ENCODE peak calls at places on chromosome 18, in eight cellular contexts. One of them, this sample, is unnamed.

GRCh38 chr18:33440384-33441043 is at the start of gene CCDC178:
- DNase-seq in A172: no peak
- DNase-seq in activated naive CD8-positive, alpha-beta T cell treated with anti-CD3 and anti-CD28 coated beads, Interleukin-2, amount 50 U/mL, for 24 hours: no peak
- DNase-seq in AG20443: peak
- DNase-seq in cardiac septum: no peak
- DNase-seq in Daoy: peak
- DNase-seq in NB4: no peak
- DNase-seq in endodermal cell: peak
- DNase-seq in this sample: no peak

GRCh38 chr18:79516441-79516931 is 120.8 kb downstream of the NFATC1 start:
- DNase-seq in cardiac septum: no peak
- DNase-seq in endodermal cell: peak
- DNase-seq in A172: no peak
- DNase-seq in AG20443: no peak
- DNase-seq in Daoy: no peak
- DNase-seq in activated naive CD8-positive, alpha-beta T cell treated with anti-CD3 and anti-CD28 coated beads, Interleukin-2, amount 50 U/mL, for 24 hours: no peak
- DNase-seq in NB4: no peak
- DNase-seq in this sample: no peak

GRCh38 chr18:68494802-68495560 is 219.9 kb downstream of the TMX3 start:
- DNase-seq in cardiac septum: no peak
- DNase-seq in A172: peak
- DNase-seq in activated naive CD8-positive, alpha-beta T cell treated with anti-CD3 and anti-CD28 coated beads, Interleukin-2, amount 50 U/mL, for 24 hours: no peak
- DNase-seq in Daoy: no peak
- DNase-seq in endodermal cell: no peak
- DNase-seq in AG20443: peak
- DNase-seq in NB4: no peak
- DNase-seq in this sample: no peak

GRCh38 chr18:55047546-55047945 is 88.3 kb upstream of the CCDC68 start:
- DNase-seq in A172: no peak
- DNase-seq in NB4: no peak
- DNase-seq in cardiac septum: no peak
- DNase-seq in AG20443: no peak
- DNase-seq in endodermal cell: no peak
- DNase-seq in activated naive CD8-positive, alpha-beta T cell treated with anti-CD3 and anti-CD28 coated beads, Interleukin-2, amount 50 U/mL, for 24 hours: no peak
- DNase-seq in Daoy: no peak
- DNase-seq in this sample: no peak

GRCh38 chr18:21851327-21851961 is 110.9 kb downstream of the MIB1 start:
- DNase-seq in A172: no peak
- DNase-seq in NB4: peak
- DNase-seq in endodermal cell: no peak
- DNase-seq in activated naive CD8-positive, alpha-beta T cell treated with anti-CD3 and anti-CD28 coated beads, Interleukin-2, amount 50 U/mL, for 24 hours: no peak
- DNase-seq in Daoy: no peak
- DNase-seq in cardiac septum: no peak
- DNase-seq in AG20443: peak
- DNase-seq in this sample: no peak

GRCh38 chr18:79540161-79540913 is 139.3 kb upstream of the CTDP1 start:
- DNase-seq in A172: no peak
- DNase-seq in AG20443: no peak
- DNase-seq in activated naive CD8-positive, alpha-beta T cell treated with anti-CD3 and anti-CD28 coated beads, Interleukin-2, amount 50 U/mL, for 24 hours: no peak
- DNase-seq in endodermal cell: peak
- DNase-seq in Daoy: no peak
- DNase-seq in cardiac septum: no peak
- DNase-seq in NB4: no peak
- DNase-seq in this sample: no peak

GRCh38 chr18:46293699-46294300 is 189.6 kb downstream of the HAUS1 start:
- DNase-seq in activated naive CD8-positive, alpha-beta T cell treated with anti-CD3 and anti-CD28 coated beads, Interleukin-2, amount 50 U/mL, for 24 hours: no peak
- DNase-seq in A172: no peak
- DNase-seq in Daoy: no peak
- DNase-seq in cardiac septum: peak
- DNase-seq in NB4: no peak
- DNase-seq in endodermal cell: peak
- DNase-seq in AG20443: no peak
- DNase-seq in this sample: no peak

GRCh38 chr18:60200558-60200957 is 172.0 kb downstream of the MC4R start:
- DNase-seq in Daoy: no peak
- DNase-seq in activated naive CD8-positive, alpha-beta T cell treated with anti-CD3 and anti-CD28 coated beads, Interleukin-2, amount 50 U/mL, for 24 hours: no peak
- DNase-seq in cardiac septum: no peak
- DNase-seq in AG20443: no peak
- DNase-seq in A172: no peak
- DNase-seq in endodermal cell: no peak
- DNase-seq in NB4: no peak
- DNase-seq in this sample: no peak

GRCh38 chr18:51522821-51523220 is 325.3 kb upstream of the MEX3C start:
- DNase-seq in NB4: no peak
- DNase-seq in A172: peak
- DNase-seq in Daoy: no peak
- DNase-seq in cardiac septum: no peak
- DNase-seq in activated naive CD8-positive, alpha-beta T cell treated with anti-CD3 and anti-CD28 coated beads, Interleukin-2, amount 50 U/mL, for 24 hours: no peak
- DNase-seq in AG20443: no peak
- DNase-seq in endodermal cell: no peak
- DNase-seq in this sample: no peak

GRCh38 chr18:58497845-58498244 is 131.0 kb downstream of the ALPK2 start:
- DNase-seq in activated naive CD8-positive, alpha-beta T cell treated with anti-CD3 and anti-CD28 coated beads, Interleukin-2, amount 50 U/mL, for 24 hours: no peak
- DNase-seq in AG20443: no peak
- DNase-seq in A172: no peak
- DNase-seq in Daoy: peak
- DNase-seq in cardiac septum: no peak
- DNase-seq in NB4: no peak
- DNase-seq in endodermal cell: no peak
- DNase-seq in this sample: no peak

GRCh38 chr18:80009661-80010550 is 21.5 kb upstream of the TXNL4A start:
- DNase-seq in NB4: peak
- DNase-seq in Daoy: peak
- DNase-seq in A172: peak
- DNase-seq in cardiac septum: peak
- DNase-seq in AG20443: peak
- DNase-seq in activated naive CD8-positive, alpha-beta T cell treated with anti-CD3 and anti-CD28 coated beads, Interleukin-2, amount 50 U/mL, for 24 hours: no peak
- DNase-seq in endodermal cell: no peak
- DNase-seq in this sample: peak

GRCh38 chr18:8322486-8322885 is 286.8 kb upstream of the RAB12 start:
- DNase-seq in cardiac septum: no peak
- DNase-seq in activated naive CD8-positive, alpha-beta T cell treated with anti-CD3 and anti-CD28 coated beads, Interleukin-2, amount 50 U/mL, for 24 hours: no peak
- DNase-seq in endodermal cell: no peak
- DNase-seq in AG20443: no peak
- DNase-seq in Daoy: no peak
- DNase-seq in A172: no peak
- DNase-seq in NB4: no peak
- DNase-seq in this sample: no peak

GRCh38 chr18:22253156-22253555 is 83.8 kb downstream of the GATA6 start:
- DNase-seq in endodermal cell: no peak
- DNase-seq in NB4: no peak
- DNase-seq in Daoy: no peak
- DNase-seq in A172: no peak
- DNase-seq in activated naive CD8-positive, alpha-beta T cell treated with anti-CD3 and anti-CD28 coated beads, Interleukin-2, amount 50 U/mL, for 24 hours: no peak
- DNase-seq in AG20443: no peak
- DNase-seq in cardiac septum: no peak
- DNase-seq in this sample: no peak

GRCh38 chr18:45254683-45255082 is 360.6 kb upstream of the SLC14A2 start:
- DNase-seq in endodermal cell: no peak
- DNase-seq in activated naive CD8-positive, alpha-beta T cell treated with anti-CD3 and anti-CD28 coated beads, Interleukin-2, amount 50 U/mL, for 24 hours: no peak
- DNase-seq in cardiac septum: no peak
- DNase-seq in NB4: no peak
- DNase-seq in A172: no peak
- DNase-seq in Daoy: no peak
- DNase-seq in AG20443: peak
- DNase-seq in this sample: no peak

GRCh38 chr18:54636217-54636616 is 45.2 kb downstream of the DYNAP start:
- DNase-seq in Daoy: no peak
- DNase-seq in endodermal cell: no peak
- DNase-seq in A172: no peak
- DNase-seq in NB4: no peak
- DNase-seq in activated naive CD8-positive, alpha-beta T cell treated with anti-CD3 and anti-CD28 coated beads, Interleukin-2, amount 50 U/mL, for 24 hours: no peak
- DNase-seq in AG20443: no peak
- DNase-seq in cardiac septum: no peak
- DNase-seq in this sample: no peak

GRCh38 chr18:46474487-46475366 is 182.3 kb downstream of the LOXHD1 start:
- DNase-seq in NB4: no peak
- DNase-seq in endodermal cell: no peak
- DNase-seq in AG20443: no peak
- DNase-seq in cardiac septum: no peak
- DNase-seq in Daoy: no peak
- DNase-seq in A172: no peak
- DNase-seq in activated naive CD8-positive, alpha-beta T cell treated with anti-CD3 and anti-CD28 coated beads, Interleukin-2, amount 50 U/mL, for 24 hours: no peak
- DNase-seq in this sample: no peak

GRCh38 chr18:9719421-9719981 is 11.4 kb downstream of the RAB31 start:
- DNase-seq in AG20443: peak
- DNase-seq in Daoy: peak
- DNase-seq in activated naive CD8-positive, alpha-beta T cell treated with anti-CD3 and anti-CD28 coated beads, Interleukin-2, amount 50 U/mL, for 24 hours: no peak
- DNase-seq in A172: peak
- DNase-seq in cardiac septum: no peak
- DNase-seq in NB4: no peak
- DNase-seq in endodermal cell: no peak
- DNase-seq in this sample: peak

GRCh38 chr18:79540914-79541301 is 138.7 kb upstream of the CTDP1 start:
- DNase-seq in endodermal cell: peak
- DNase-seq in AG20443: no peak
- DNase-seq in NB4: no peak
- DNase-seq in activated naive CD8-positive, alpha-beta T cell treated with anti-CD3 and anti-CD28 coated beads, Interleukin-2, amount 50 U/mL, for 24 hours: no peak
- DNase-seq in Daoy: no peak
- DNase-seq in cardiac septum: no peak
- DNase-seq in A172: no peak
- DNase-seq in this sample: no peak

GRCh38 chr18:13437801-13438506 is 219.4 kb downstream of the LDLRAD4 start:
- DNase-seq in A172: no peak
- DNase-seq in NB4: no peak
- DNase-seq in AG20443: no peak
- DNase-seq in endodermal cell: no peak
- DNase-seq in cardiac septum: no peak
- DNase-seq in Daoy: no peak
- DNase-seq in activated naive CD8-positive, alpha-beta T cell treated with anti-CD3 and anti-CD28 coated beads, Interleukin-2, amount 50 U/mL, for 24 hours: peak
- DNase-seq in this sample: peak

GRCh38 chr18:59715966-59716369 is 18.7 kb upstream of the CCBE1 start:
- DNase-seq in cardiac septum: no peak
- DNase-seq in activated naive CD8-positive, alpha-beta T cell treated with anti-CD3 and anti-CD28 coated beads, Interleukin-2, amount 50 U/mL, for 24 hours: no peak
- DNase-seq in NB4: no peak
- DNase-seq in AG20443: peak
- DNase-seq in endodermal cell: no peak
- DNase-seq in Daoy: peak
- DNase-seq in A172: peak
- DNase-seq in this sample: peak

GRCh38 chr18:39558658-39559057 is 1993.1 kb upstream of the CELF4 start:
- DNase-seq in activated naive CD8-positive, alpha-beta T cell treated with anti-CD3 and anti-CD28 coated beads, Interleukin-2, amount 50 U/mL, for 24 hours: no peak
- DNase-seq in endodermal cell: no peak
- DNase-seq in A172: no peak
- DNase-seq in Daoy: no peak
- DNase-seq in AG20443: no peak
- DNase-seq in NB4: no peak
- DNase-seq in cardiac septum: no peak
- DNase-seq in this sample: no peak

GRCh38 chr18:13232060-13232917 is 13.7 kb downstream of the LDLRAD4 start:
- DNase-seq in AG20443: no peak
- DNase-seq in endodermal cell: no peak
- DNase-seq in A172: no peak
- DNase-seq in Daoy: no peak
- DNase-seq in cardiac septum: no peak
- DNase-seq in activated naive CD8-positive, alpha-beta T cell treated with anti-CD3 and anti-CD28 coated beads, Interleukin-2, amount 50 U/mL, for 24 hours: no peak
- DNase-seq in NB4: no peak
- DNase-seq in this sample: no peak

GRCh38 chr18:63465059-63465458 is 11.7 kb upstream of the SERPINB5 start:
- DNase-seq in cardiac septum: no peak
- DNase-seq in NB4: no peak
- DNase-seq in activated naive CD8-positive, alpha-beta T cell treated with anti-CD3 and anti-CD28 coated beads, Interleukin-2, amount 50 U/mL, for 24 hours: no peak
- DNase-seq in A172: no peak
- DNase-seq in endodermal cell: no peak
- DNase-seq in Daoy: no peak
- DNase-seq in AG20443: no peak
- DNase-seq in this sample: no peak

GRCh38 chr18:10047237-10047636 is 133.4 kb downstream of the VAPA start:
- DNase-seq in AG20443: peak
- DNase-seq in endodermal cell: no peak
- DNase-seq in cardiac septum: no peak
- DNase-seq in NB4: no peak
- DNase-seq in Daoy: peak
- DNase-seq in activated naive CD8-positive, alpha-beta T cell treated with anti-CD3 and anti-CD28 coated beads, Interleukin-2, amount 50 U/mL, for 24 hours: no peak
- DNase-seq in A172: peak
- DNase-seq in this sample: no peak

GRCh38 chr18:79377187-79377891 is 18.4 kb upstream of the NFATC1 start:
- DNase-seq in A172: no peak
- DNase-seq in NB4: no peak
- DNase-seq in Daoy: no peak
- DNase-seq in endodermal cell: no peak
- DNase-seq in activated naive CD8-positive, alpha-beta T cell treated with anti-CD3 and anti-CD28 coated beads, Interleukin-2, amount 50 U/mL, for 24 hours: no peak
- DNase-seq in AG20443: no peak
- DNase-seq in cardiac septum: peak
- DNase-seq in this sample: no peak

GRCh38 chr18:32549248-32549842 is 78.7 kb upstream of the GAREM1 start:
- DNase-seq in A172: peak
- DNase-seq in NB4: peak
- DNase-seq in endodermal cell: peak
- DNase-seq in activated naive CD8-positive, alpha-beta T cell treated with anti-CD3 and anti-CD28 coated beads, Interleukin-2, amount 50 U/mL, for 24 hours: peak
- DNase-seq in AG20443: peak
- DNase-seq in Daoy: peak
- DNase-seq in cardiac septum: no peak
- DNase-seq in this sample: no peak

GRCh38 chr18:12990128-12990485 is 1.1 kb upstream of the CEP192 start:
- DNase-seq in endodermal cell: no peak
- DNase-seq in AG20443: no peak
- DNase-seq in cardiac septum: no peak
- DNase-seq in A172: no peak
- DNase-seq in activated naive CD8-positive, alpha-beta T cell treated with anti-CD3 and anti-CD28 coated beads, Interleukin-2, amount 50 U/mL, for 24 hours: peak
- DNase-seq in NB4: peak
- DNase-seq in Daoy: no peak
- DNase-seq in this sample: no peak

GRCh38 chr18:74288730-74289129 is 3.0 kb downstream of the CYB5A start:
- DNase-seq in NB4: no peak
- DNase-seq in A172: no peak
- DNase-seq in cardiac septum: no peak
- DNase-seq in Daoy: no peak
- DNase-seq in AG20443: peak
- DNase-seq in activated naive CD8-positive, alpha-beta T cell treated with anti-CD3 and anti-CD28 coated beads, Interleukin-2, amount 50 U/mL, for 24 hours: no peak
- DNase-seq in endodermal cell: peak
- DNase-seq in this sample: no peak